ENCODE peak calls at places on chromosomes 6 and 20, in seven cellular contexts. H, I, Y, A, G, K and N are unnamed samples.
A peak's percentile ranks its signal among the peaks of the same experiment; 100 is the strongest.

GRCh38 chr20:62088258-62089127 is 22.8 kb upstream of the TAF4 start:
- DNase-seq in H (no peak), I (no peak), Y (no peak), A (no peak), G (no peak), K (no peak), N (peak; percentile 45)

GRCh38 chr20:56278205-56278604 is 29.7 kb downstream of the MC3R start:
- DNase-seq in H (no peak), I (no peak), Y (no peak), A (no peak), G (no peak), K (no peak), N (no peak)

GRCh38 chr6:131135244-131136020 is at the start of gene AKAP7:
- DNase-seq in H (peak; percentile 48), I (peak; percentile 88), Y (peak; percentile 62), A (peak; percentile 82), G (no peak), K (peak; percentile 82), N (peak; percentile 67)

GRCh38 chr6:10659697-10660348 is 34.6 kb downstream of the C6orf52 start:
- DNase-seq in H (no peak), I (no peak), Y (no peak), A (no peak), G (no peak), K (no peak), N (no peak)

GRCh38 chr6:72643214-72643613 is 21.4 kb downstream of the KCNQ5 start:
- DNase-seq in H (no peak), I (no peak), Y (no peak), A (no peak), G (no peak), K (no peak), N (no peak)

GRCh38 chr6:39665871-39666270 is 59.3 kb downstream of the KIF6 start:
- DNase-seq in H (no peak), I (no peak), Y (no peak), A (no peak), G (no peak), K (no peak), N (no peak)

GRCh38 chr6:155171109-155171746 is 92.6 kb upstream of the CLDN20 start:
- DNase-seq in H (peak; percentile 58), I (peak; percentile 74), Y (peak; percentile 47), A (peak; percentile 71), G (peak; percentile 34), K (no peak), N (peak; percentile 93)

GRCh38 chr20:45823949-45824835 is 2.9 kb downstream of the TNNC2 start:
- DNase-seq in H (peak; percentile 28), I (peak; percentile 62), Y (no peak), A (peak; percentile 73), G (no peak), K (peak; percentile 63), N (peak; percentile 46)

GRCh38 chr6:31899882-31900722 is 1.8 kb downstream of the ZBTB12 start:
- DNase-seq in H (no peak), I (no peak), Y (no peak), A (no peak), G (no peak), K (no peak), N (no peak)

GRCh38 chr6:29797120-29797519 is 30.5 kb upstream of the HLA-G start:
- DNase-seq in H (no peak), I (no peak), Y (no peak), A (peak; percentile 38), G (no peak), K (no peak), N (no peak)

GRCh38 chr20:16407251-16408067 is 165.8 kb downstream of the KIF16B start:
- DNase-seq in H (no peak), I (no peak), Y (no peak), A (no peak), G (no peak), K (no peak), N (no peak)

GRCh38 chr6:62150048-62150663 is 135.9 kb downstream of the KHDRBS2 start:
- DNase-seq in H (no peak), I (peak; percentile 20), Y (peak; percentile 36), A (no peak), G (peak; percentile 25), K (no peak), N (no peak)

GRCh38 chr20:652611-653109 is 340 bp downstream of the SRXN1 start:
- DNase-seq in H (no peak), I (no peak), Y (no peak), A (no peak), G (no peak), K (peak; percentile 69), N (peak; percentile 35)

GRCh38 chr6:24743265-24743943 is 24.4 kb upstream of the C6orf62 start:
- DNase-seq in H (no peak), I (peak; percentile 39), Y (peak; percentile 19), A (no peak), G (no peak), K (no peak), N (peak; percentile 95)

GRCh38 chr6:157644043-157644810 is 178.8 kb upstream of the SNX9 start:
- DNase-seq in H (no peak), I (no peak), Y (peak; percentile 4), A (peak; percentile 64), G (no peak), K (no peak), N (peak; percentile 41)

GRCh38 chr6:2999005-2999620 is 581 bp upstream of the NQO2 start:
- DNase-seq in H (no peak), I (no peak), Y (no peak), A (no peak), G (no peak), K (peak; percentile 82), N (no peak)

GRCh38 chr20:14336667-14337066 is 745 bp downstream of the FLRT3 start:
- DNase-seq in H (no peak), I (no peak), Y (peak; percentile 42), A (no peak), G (no peak), K (no peak), N (no peak)

GRCh38 chr6:138157986-138158638 is 3.6 kb upstream of the ARFGEF3 start:
- DNase-seq in H (no peak), I (no peak), Y (no peak), A (no peak), G (no peak), K (no peak), N (no peak)

GRCh38 chr20:32908334-32909292 is 49.9 kb downstream of the EFCAB8 start:
- DNase-seq in H (no peak), I (no peak), Y (no peak), A (no peak), G (no peak), K (no peak), N (no peak)

GRCh38 chr6:20325641-20326421 is 75.8 kb upstream of the E2F3 start:
- DNase-seq in H (no peak), I (no peak), Y (no peak), A (no peak), G (no peak), K (no peak), N (no peak)

GRCh38 chr20:31606928-31607639 is 2.0 kb downstream of the ID1 start:
- DNase-seq in H (no peak), I (peak; percentile 33), Y (no peak), A (no peak), G (no peak), K (no peak), N (peak; percentile 60)

GRCh38 chr6:29887819-29888581 is 54.3 kb upstream of the HLA-A start:
- DNase-seq in H (peak; percentile 80), I (peak; percentile 79), Y (no peak), A (peak; percentile 91), G (no peak), K (peak; percentile 87), N (peak; percentile 10)

GRCh38 chr6:1940381-1940780 is 305.0 kb downstream of the GMDS start:
- DNase-seq in H (no peak), I (peak; percentile 48), Y (no peak), A (no peak), G (no peak), K (no peak), N (no peak)

GRCh38 chr6:110491644-110492317 is 15.4 kb upstream of the SLC22A16 start:
- DNase-seq in H (no peak), I (no peak), Y (no peak), A (no peak), G (no peak), K (no peak), N (no peak)

GRCh38 chr6:51301969-51302368 is 483.3 kb downstream of the TFAP2B start:
- DNase-seq in H (no peak), I (no peak), Y (no peak), A (no peak), G (no peak), K (no peak), N (no peak)

GRCh38 chr6:38554700-38555413 is 84.9 kb downstream of the BTBD9 start:
- DNase-seq in H (no peak), I (no peak), Y (no peak), A (no peak), G (no peak), K (no peak), N (no peak)

GRCh38 chr6:95501032-95501904 is 76.1 kb upstream of the MANEA start:
- DNase-seq in H (no peak), I (no peak), Y (no peak), A (no peak), G (no peak), K (no peak), N (no peak)